ENCODE peak calls at places on chromosomes 7 and 10, in seven cellular contexts. W, B, P, L, G, R and I are unnamed samples.

GRCh38 chr10:29160110-29160669 is 128.7 kb upstream of the LYZL1 start:
- DNase-seq in W (peak), B (peak), P (no peak), L (peak), G (peak), R (no peak), I (peak)

GRCh38 chr7:134368851-134369533 is 52.3 kb upstream of the SLC35B4 start:
- DNase-seq in W (peak), B (no peak), P (no peak), L (no peak), G (no peak), R (no peak), I (peak)

GRCh38 chr10:13882112-13882711 is 295.4 kb downstream of the PRPF18 start:
- DNase-seq in W (peak), B (peak), P (peak), L (peak), G (peak), R (peak), I (peak)

GRCh38 chr7:129169705-129170319 is 18.6 kb upstream of the SMO start:
- DNase-seq in W (no peak), B (peak), P (no peak), L (peak), G (peak), R (no peak), I (no peak)

GRCh38 chr7:100153713-100154519 is 4.6 kb downstream of the TRAPPC14 start:
- DNase-seq in W (no peak), B (no peak), P (no peak), L (no peak), G (no peak), R (no peak), I (no peak)

GRCh38 chr7:76505168-76506080 is 4.9 kb upstream of the UPK3B start:
- DNase-seq in W (no peak), B (peak), P (no peak), L (no peak), G (no peak), R (no peak), I (no peak)

GRCh38 chr10:58806323-58806722 is 293.7 kb downstream of the BICC1 start:
- DNase-seq in W (no peak), B (no peak), P (no peak), L (no peak), G (no peak), R (no peak), I (no peak)

GRCh38 chr7:47327306-47327697 is 254.6 kb downstream of the TNS3 start:
- DNase-seq in W (peak), B (no peak), P (no peak), L (no peak), G (no peak), R (no peak), I (no peak)

GRCh38 chr7:106704000-106704840 is 43.3 kb upstream of the CCDC71L start:
- DNase-seq in W (no peak), B (no peak), P (no peak), L (no peak), G (peak), R (no peak), I (no peak)

GRCh38 chr7:2112261-2113203 is 120.2 kb downstream of the MAD1L1 start:
- DNase-seq in W (no peak), B (no peak), P (no peak), L (no peak), G (no peak), R (no peak), I (no peak)

GRCh38 chr10:87654212-87654611 is 5.5 kb upstream of the PAPSS2 start:
- DNase-seq in W (no peak), B (no peak), P (no peak), L (no peak), G (no peak), R (no peak), I (no peak)

DNA sequence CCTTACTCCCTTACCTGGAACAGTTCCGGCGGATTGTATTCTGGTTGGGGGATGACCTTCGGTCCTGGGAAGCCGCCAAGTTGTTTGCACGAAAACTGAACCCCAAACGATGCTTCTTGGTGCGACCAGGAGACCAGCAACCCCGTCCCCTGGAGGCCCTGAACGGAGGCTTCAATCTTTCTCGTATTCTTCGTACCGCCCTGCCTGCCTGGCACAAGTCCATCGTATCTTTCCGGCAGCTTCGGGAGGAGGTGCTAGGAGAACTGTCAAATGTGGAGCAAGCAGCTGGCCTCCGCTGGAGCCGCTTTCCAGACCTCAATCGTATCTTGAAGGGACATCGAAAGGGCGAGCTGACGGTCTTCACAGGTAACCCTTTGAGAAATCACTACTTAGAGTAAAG is 1.7 kb downstream of the TWNK start:
- DNase-seq in W (no peak), B (no peak), P (no peak), L (no peak), G (no peak), R (no peak), I (no peak)
- H4K8ac ChIP-seq in W (no peak), B (no peak), P (no peak), L (no peak), G (no peak), R (peak), I (no peak)

DNA sequence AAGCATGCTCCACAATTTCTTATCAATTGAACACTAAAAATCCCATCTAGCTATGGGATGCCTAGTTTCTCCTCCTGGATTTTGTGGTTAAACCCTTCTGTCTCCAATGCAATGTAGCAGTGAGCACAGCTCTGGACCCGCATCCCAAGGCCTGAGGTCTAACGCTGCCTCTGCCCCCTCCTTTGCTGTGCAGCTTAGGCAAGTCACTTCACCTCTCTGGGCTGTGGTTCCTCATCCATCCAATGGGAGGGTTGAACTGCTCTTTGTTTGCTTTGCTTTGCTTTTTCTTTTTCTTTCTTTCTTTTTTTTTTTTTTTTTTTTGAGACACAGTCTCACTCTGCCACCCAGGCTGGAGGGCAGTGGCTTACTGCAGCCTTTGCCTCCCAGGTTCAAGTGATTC is 69.2 kb downstream of the PARP12 start:
- DNase-seq in W (no peak), B (no peak), P (no peak), L (no peak), G (no peak), R (no peak), I (no peak)
- H3K4ac ChIP-seq in W (peak), B (no peak), P (no peak), L (peak), G (no peak), R (no peak), I (no peak)

DNA sequence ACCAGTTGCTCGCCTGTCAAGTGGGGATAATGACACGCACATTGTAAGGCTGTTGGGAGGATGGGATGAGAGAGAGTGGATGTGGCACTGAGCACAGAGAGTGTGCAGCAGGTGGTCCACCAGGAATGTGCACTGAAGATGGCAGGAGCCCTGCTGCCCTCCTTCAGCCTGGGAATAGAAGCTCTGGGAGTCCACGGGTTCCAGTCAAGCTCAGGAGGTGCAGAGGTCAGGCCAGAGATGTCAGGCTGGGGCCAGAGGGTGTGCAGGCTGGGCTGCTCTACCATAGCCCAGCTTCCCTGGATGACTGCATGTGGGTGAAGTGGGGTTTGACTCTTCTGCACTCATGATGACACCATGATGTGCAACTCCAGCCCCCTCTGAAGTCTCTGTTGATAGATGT is 58.7 kb downstream of the C10orf120 start:
- DNase-seq in W (no peak), B (no peak), P (no peak), L (no peak), G (no peak), R (no peak), I (no peak)
- H2BK5ac ChIP-seq in W (no peak), B (no peak), P (no peak), L (no peak), G (no peak), R (no peak), I (no peak)

GRCh38 chr10:43205681-43206390 is 61.0 kb downstream of the RASGEF1A start:
- DNase-seq in W (no peak), B (no peak), P (no peak), L (no peak), G (no peak), R (no peak), I (no peak)

GRCh38 chr10:43203491-43204393 is 63.1 kb downstream of the RASGEF1A start:
- DNase-seq in W (no peak), B (peak), P (no peak), L (peak), G (peak), R (no peak), I (peak)

GRCh38 chr10:43204943-43205671 is 61.8 kb downstream of the RASGEF1A start:
- DNase-seq in W (peak), B (peak), P (peak), L (peak), G (peak), R (no peak), I (peak)

GRCh38 chr10:43202657-43203490 is 64.0 kb downstream of the RASGEF1A start:
- DNase-seq in W (no peak), B (peak), P (no peak), L (no peak), G (peak), R (peak), I (peak)

DNA sequence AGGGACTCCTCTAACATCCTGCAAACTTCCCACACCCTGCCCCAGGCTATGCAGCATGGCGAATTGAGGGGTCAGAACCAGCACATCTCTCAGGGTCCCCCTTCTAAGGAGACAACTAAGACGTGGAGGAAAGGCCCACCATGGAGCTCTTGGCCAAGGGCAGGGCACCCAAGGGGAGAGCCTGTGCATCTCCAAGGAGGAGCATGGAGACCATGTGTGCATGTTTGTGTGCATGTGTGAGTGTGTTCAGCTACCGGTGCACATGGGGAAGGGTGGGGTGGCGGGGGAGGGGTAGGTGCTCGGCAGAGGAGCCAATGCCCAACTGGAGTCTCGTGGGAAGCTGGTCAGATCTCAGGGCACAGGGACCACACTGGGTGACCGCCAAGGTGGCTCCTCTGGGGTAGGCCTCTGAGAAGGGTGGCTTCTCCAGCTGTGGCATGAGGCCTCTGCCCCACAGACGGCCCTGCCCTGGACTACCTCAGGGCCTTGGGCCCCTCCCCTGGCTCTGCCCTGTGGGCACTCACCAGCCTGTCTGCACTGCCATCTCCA is 62.4 kb downstream of the RASGEF1A start:
- DNase-seq in W (no peak), B (no peak), P (no peak), L (no peak), G (no peak), R (no peak), I (no peak)
- H4K8ac ChIP-seq in W (no peak), B (no peak), P (no peak), L (no peak), G (no peak), R (no peak), I (no peak)

GRCh38 chr7:120181499-120181898 is 91.5 kb upstream of the KCND2 start:
- DNase-seq in W (no peak), B (no peak), P (no peak), L (no peak), G (no peak), R (no peak), I (no peak)
- H3K4ac ChIP-seq in W (no peak), B (no peak), P (no peak), L (no peak), G (no peak), R (no peak), I (no peak)

GRCh38 chr7:37118029-37118428 is 330.6 kb downstream of the ELMO1 start:
- DNase-seq in W (no peak), B (no peak), P (no peak), L (no peak), G (no peak), R (no peak), I (no peak)

GRCh38 chr7:37119296-37119695 is 329.4 kb downstream of the ELMO1 start:
- DNase-seq in W (no peak), B (no peak), P (no peak), L (peak), G (no peak), R (no peak), I (no peak)

GRCh38 chr7:37113661-37114355 is 334.9 kb downstream of the ELMO1 start:
- DNase-seq in W (no peak), B (no peak), P (no peak), L (no peak), G (no peak), R (no peak), I (no peak)

GRCh38 chr7:37117261-37117660 is 331.4 kb downstream of the ELMO1 start:
- DNase-seq in W (no peak), B (peak), P (peak), L (peak), G (peak), R (peak), I (no peak)

GRCh38 chr7:37116043-37116701 is 332.5 kb downstream of the ELMO1 start:
- DNase-seq in W (no peak), B (no peak), P (no peak), L (no peak), G (no peak), R (no peak), I (no peak)
- H2BK5ac ChIP-seq in W (no peak), B (no peak), P (no peak), L (no peak), G (no peak), R (no peak), I (no peak)

GRCh38 chr7:126657137-126657536 is 595.6 kb downstream of the GRM8 start:
- DNase-seq in W (no peak), B (no peak), P (no peak), L (no peak), G (no peak), R (no peak), I (no peak)
- H4K8ac ChIP-seq in W (no peak), B (no peak), P (no peak), L (no peak), G (no peak), R (no peak), I (no peak)